ENCODE peak calls at places on chromosomes 1 and 21, in nine cellular contexts. One of them, this sample, is unnamed.
A peak's percentile ranks its signal among the peaks of the same experiment; 100 is the strongest.

GRCh38 chr1:214558002-214558770 is 6.8 kb upstream of the PTPN14 start:
- DNase-seq in kidney epithelial cell: peak; percentile 86
- DNase-seq in mucosa of descending colon: no peak
- DNase-seq in dorsolateral prefrontal cortex: no peak
- DNase-seq in cardiac muscle cell: no peak
- DNase-seq in left lung: no peak
- DNase-seq in retinal pigment epithelial cell: no peak
- DNase-seq in left ventricle myocardium inferior: no peak
- DNase-seq in CD8-positive, alpha-beta T cell: no peak
- DNase-seq in this sample: no peak

GRCh38 chr1:43197343-43198127 is 25.4 kb downstream of the CFAP57 start:
- DNase-seq in kidney epithelial cell: no peak
- DNase-seq in mucosa of descending colon: no peak
- DNase-seq in dorsolateral prefrontal cortex: no peak
- DNase-seq in cardiac muscle cell: no peak
- DNase-seq in left lung: no peak
- DNase-seq in retinal pigment epithelial cell: no peak
- DNase-seq in left ventricle myocardium inferior: no peak
- DNase-seq in CD8-positive, alpha-beta T cell: no peak
- DNase-seq in this sample: no peak

GRCh38 chr21:38875694-38876492 is 70.2 kb downstream of the ETS2 start:
- DNase-seq in kidney epithelial cell: no peak
- DNase-seq in mucosa of descending colon: no peak
- DNase-seq in dorsolateral prefrontal cortex: no peak
- DNase-seq in cardiac muscle cell: no peak
- DNase-seq in left lung: no peak
- DNase-seq in retinal pigment epithelial cell: no peak
- DNase-seq in left ventricle myocardium inferior: no peak
- DNase-seq in CD8-positive, alpha-beta T cell: no peak
- DNase-seq in this sample: no peak

GRCh38 chr1:96400074-96400473 is 321.5 kb upstream of the PTBP2 start:
- DNase-seq in kidney epithelial cell: no peak
- DNase-seq in mucosa of descending colon: no peak
- DNase-seq in dorsolateral prefrontal cortex: no peak
- DNase-seq in cardiac muscle cell: no peak
- DNase-seq in left lung: no peak
- DNase-seq in retinal pigment epithelial cell: no peak
- DNase-seq in left ventricle myocardium inferior: no peak
- DNase-seq in CD8-positive, alpha-beta T cell: no peak
- DNase-seq in this sample: no peak

GRCh38 chr1:59072017-59072947 is 224.6 kb upstream of the FGGY start:
- DNase-seq in kidney epithelial cell: no peak
- DNase-seq in mucosa of descending colon: peak; percentile 41
- DNase-seq in dorsolateral prefrontal cortex: no peak
- DNase-seq in cardiac muscle cell: no peak
- DNase-seq in left lung: no peak
- DNase-seq in retinal pigment epithelial cell: no peak
- DNase-seq in left ventricle myocardium inferior: no peak
- DNase-seq in CD8-positive, alpha-beta T cell: no peak
- DNase-seq in this sample: no peak

GRCh38 chr21:45534591-45535331 is 7.5 kb downstream of the SLC19A1 start:
- DNase-seq in kidney epithelial cell: no peak
- DNase-seq in mucosa of descending colon: peak; percentile 87
- DNase-seq in dorsolateral prefrontal cortex: peak; percentile 70
- DNase-seq in cardiac muscle cell: peak; percentile 90
- DNase-seq in left lung: peak; percentile 84
- DNase-seq in retinal pigment epithelial cell: no peak
- DNase-seq in left ventricle myocardium inferior: peak; percentile 82
- DNase-seq in CD8-positive, alpha-beta T cell: peak; percentile 15
- DNase-seq in this sample: no peak

GRCh38 chr1:173430707-173431662 is 46.1 kb upstream of the PRDX6 start:
- DNase-seq in kidney epithelial cell: peak; percentile 47
- DNase-seq in mucosa of descending colon: peak; percentile 100
- DNase-seq in dorsolateral prefrontal cortex: peak; percentile 83
- DNase-seq in cardiac muscle cell: peak; percentile 95
- DNase-seq in left lung: peak; percentile 82
- DNase-seq in retinal pigment epithelial cell: peak; percentile 54
- DNase-seq in left ventricle myocardium inferior: peak; percentile 85
- DNase-seq in CD8-positive, alpha-beta T cell: peak; percentile 87
- DNase-seq in this sample: peak; percentile 90

GRCh38 chr1:33682371-33682770 is 181.5 kb upstream of the HMGB4 start:
- DNase-seq in kidney epithelial cell: no peak
- DNase-seq in mucosa of descending colon: no peak
- DNase-seq in dorsolateral prefrontal cortex: no peak
- DNase-seq in cardiac muscle cell: no peak
- DNase-seq in left lung: no peak
- DNase-seq in retinal pigment epithelial cell: no peak
- DNase-seq in left ventricle myocardium inferior: no peak
- DNase-seq in CD8-positive, alpha-beta T cell: no peak
- DNase-seq in this sample: peak; percentile 87

GRCh38 chr1:59136541-59137335 is 160.2 kb upstream of the FGGY start:
- DNase-seq in kidney epithelial cell: no peak
- DNase-seq in mucosa of descending colon: no peak
- DNase-seq in dorsolateral prefrontal cortex: peak; percentile 39
- DNase-seq in cardiac muscle cell: no peak
- DNase-seq in left lung: no peak
- DNase-seq in retinal pigment epithelial cell: peak; percentile 95
- DNase-seq in left ventricle myocardium inferior: no peak
- DNase-seq in CD8-positive, alpha-beta T cell: no peak
- DNase-seq in this sample: no peak

GRCh38 chr1:7040969-7041368 is 255.7 kb downstream of the CAMTA1 start:
- DNase-seq in kidney epithelial cell: no peak
- DNase-seq in mucosa of descending colon: no peak
- DNase-seq in dorsolateral prefrontal cortex: no peak
- DNase-seq in cardiac muscle cell: no peak
- DNase-seq in left lung: no peak
- DNase-seq in retinal pigment epithelial cell: no peak
- DNase-seq in left ventricle myocardium inferior: no peak
- DNase-seq in CD8-positive, alpha-beta T cell: no peak
- DNase-seq in this sample: no peak
- H3K4me3 ChIP-seq in kidney epithelial cell: no peak overlapping the region
- H3K4me3 ChIP-seq in mucosa of descending colon: no peak overlapping the region
- H3K4me3 ChIP-seq in dorsolateral prefrontal cortex: no peak overlapping the region
- H3K4me3 ChIP-seq in cardiac muscle cell: no peak overlapping the region
- H3K4me3 ChIP-seq in left lung: no peak overlapping the region
- H3K4me3 ChIP-seq in retinal pigment epithelial cell: no peak overlapping the region
- H3K4me3 ChIP-seq in left ventricle myocardium inferior: no peak overlapping the region
- H3K4me3 ChIP-seq in CD8-positive, alpha-beta T cell: no peak overlapping the region
- H3K4me3 ChIP-seq in this sample: no peak overlapping the region

GRCh38 chr1:119276558-119276957 is 92.0 kb upstream of the HAO2 start:
- DNase-seq in kidney epithelial cell: no peak
- DNase-seq in mucosa of descending colon: peak; percentile 10
- DNase-seq in dorsolateral prefrontal cortex: no peak
- DNase-seq in cardiac muscle cell: peak; percentile 42
- DNase-seq in left lung: no peak
- DNase-seq in retinal pigment epithelial cell: no peak
- DNase-seq in left ventricle myocardium inferior: no peak
- DNase-seq in CD8-positive, alpha-beta T cell: no peak
- DNase-seq in this sample: no peak
- TF ChIP-seq CTCF in kidney epithelial cell: no peak
- TF ChIP-seq CTCF in mucosa of descending colon: no peak
- TF ChIP-seq CTCF in dorsolateral prefrontal cortex: no peak
- TF ChIP-seq CTCF in cardiac muscle cell: no peak
- TF ChIP-seq CTCF in left lung: no peak
- TF ChIP-seq CTCF in retinal pigment epithelial cell: no peak
- TF ChIP-seq CTCF in left ventricle myocardium inferior: no peak
- TF ChIP-seq CTCF in CD8-positive, alpha-beta T cell: no peak
- TF ChIP-seq CTCF in this sample: no peak

DNA sequence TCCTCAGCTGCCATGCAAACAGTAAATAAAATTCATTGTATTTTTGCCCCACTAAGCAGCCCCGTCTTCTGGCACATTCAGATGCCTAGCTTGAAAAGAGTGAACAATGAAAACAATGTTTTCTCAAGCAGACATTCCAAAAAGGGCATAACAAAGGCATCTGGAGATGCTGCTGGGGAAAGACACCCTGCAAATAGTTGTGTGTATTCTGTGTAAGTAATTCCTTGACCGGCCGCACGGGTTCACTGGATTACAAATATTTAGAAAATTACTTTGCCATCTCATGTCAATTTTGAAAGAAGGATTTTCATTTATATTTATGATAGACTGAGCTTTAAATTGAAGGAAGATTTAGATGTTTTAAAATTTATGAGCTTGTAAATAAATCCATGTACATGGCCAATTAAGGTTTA is 142.2 kb downstream of the SLC45A1 start:
- DNase-seq in kidney epithelial cell: no peak
- DNase-seq in mucosa of descending colon: no peak
- DNase-seq in dorsolateral prefrontal cortex: no peak
- DNase-seq in cardiac muscle cell: no peak
- DNase-seq in left lung: no peak
- DNase-seq in retinal pigment epithelial cell: no peak
- DNase-seq in left ventricle myocardium inferior: no peak
- DNase-seq in CD8-positive, alpha-beta T cell: no peak
- DNase-seq in this sample: no peak
- H3K4me3 ChIP-seq in kidney epithelial cell: no peak overlapping the region
- H3K4me3 ChIP-seq in mucosa of descending colon: no peak overlapping the region
- H3K4me3 ChIP-seq in dorsolateral prefrontal cortex: no peak overlapping the region
- H3K4me3 ChIP-seq in cardiac muscle cell: no peak overlapping the region
- H3K4me3 ChIP-seq in left lung: no peak overlapping the region
- H3K4me3 ChIP-seq in retinal pigment epithelial cell: no peak overlapping the region
- H3K4me3 ChIP-seq in left ventricle myocardium inferior: no peak overlapping the region
- H3K4me3 ChIP-seq in CD8-positive, alpha-beta T cell: no peak overlapping the region
- H3K4me3 ChIP-seq in this sample: no peak overlapping the region

DNA sequence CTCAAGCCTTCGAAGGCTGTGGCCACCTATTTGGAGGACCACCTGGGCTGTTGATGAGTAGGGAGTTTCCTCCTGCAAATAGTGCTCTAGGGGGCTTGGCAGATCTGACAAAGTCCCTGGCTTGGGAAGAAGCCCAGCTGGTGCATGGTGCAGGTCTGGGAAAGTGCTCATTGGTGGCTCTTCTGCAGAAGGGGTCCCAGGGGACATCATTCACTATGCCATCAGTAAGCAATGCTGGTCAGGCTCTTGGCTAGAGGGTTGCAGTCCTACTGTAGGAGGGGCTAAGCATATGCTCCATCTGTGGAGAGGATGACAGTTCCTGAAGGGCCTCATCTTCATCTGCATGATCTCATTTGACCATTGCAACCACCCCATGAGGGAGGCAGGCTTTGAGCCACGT is 31.6 kb upstream of the VASH2 start:
- DNase-seq in kidney epithelial cell: no peak
- DNase-seq in mucosa of descending colon: no peak
- DNase-seq in dorsolateral prefrontal cortex: no peak
- DNase-seq in cardiac muscle cell: no peak
- DNase-seq in left lung: no peak
- DNase-seq in retinal pigment epithelial cell: no peak
- DNase-seq in left ventricle myocardium inferior: no peak
- DNase-seq in CD8-positive, alpha-beta T cell: no peak
- DNase-seq in this sample: no peak
- TF ChIP-seq CTCF in kidney epithelial cell: no peak
- TF ChIP-seq CTCF in mucosa of descending colon: no peak
- TF ChIP-seq CTCF in dorsolateral prefrontal cortex: no peak
- TF ChIP-seq CTCF in cardiac muscle cell: no peak
- TF ChIP-seq CTCF in left lung: no peak
- TF ChIP-seq CTCF in retinal pigment epithelial cell: no peak
- TF ChIP-seq CTCF in left ventricle myocardium inferior: no peak
- TF ChIP-seq CTCF in CD8-positive, alpha-beta T cell: no peak
- TF ChIP-seq CTCF in this sample: no peak

GRCh38 chr1:225780134-225780533 is 2.5 kb downstream of the SRP9 start:
- DNase-seq in kidney epithelial cell: no peak
- DNase-seq in mucosa of descending colon: no peak
- DNase-seq in dorsolateral prefrontal cortex: no peak
- DNase-seq in cardiac muscle cell: no peak
- DNase-seq in left lung: no peak
- DNase-seq in retinal pigment epithelial cell: no peak
- DNase-seq in left ventricle myocardium inferior: no peak
- DNase-seq in CD8-positive, alpha-beta T cell: no peak
- DNase-seq in this sample: no peak
- H3K4me3 ChIP-seq in kidney epithelial cell: no peak overlapping the region
- H3K4me3 ChIP-seq in mucosa of descending colon: no peak overlapping the region
- H3K4me3 ChIP-seq in dorsolateral prefrontal cortex: peak overlapping the region; percentile 80
- H3K4me3 ChIP-seq in cardiac muscle cell: no peak overlapping the region
- H3K4me3 ChIP-seq in left lung: peak overlapping the region; percentile 61
- H3K4me3 ChIP-seq in retinal pigment epithelial cell: no peak overlapping the region
- H3K4me3 ChIP-seq in left ventricle myocardium inferior: peak overlapping the region; percentile 75
- H3K4me3 ChIP-seq in CD8-positive, alpha-beta T cell: no peak overlapping the region
- H3K4me3 ChIP-seq in this sample: no peak overlapping the region

GRCh38 chr1:208238710-208239517 is 5.3 kb downstream of the PLXNA2 start:
- DNase-seq in kidney epithelial cell: no peak
- DNase-seq in mucosa of descending colon: peak; percentile 39
- DNase-seq in dorsolateral prefrontal cortex: no peak
- DNase-seq in cardiac muscle cell: peak; percentile 51
- DNase-seq in left lung: peak; percentile 59
- DNase-seq in retinal pigment epithelial cell: no peak
- DNase-seq in left ventricle myocardium inferior: no peak
- DNase-seq in CD8-positive, alpha-beta T cell: no peak
- DNase-seq in this sample: no peak
- TF ChIP-seq CTCF in kidney epithelial cell: peak; percentile 84
- TF ChIP-seq CTCF in mucosa of descending colon: peak; percentile 60
- TF ChIP-seq CTCF in dorsolateral prefrontal cortex: peak; percentile 72
- TF ChIP-seq CTCF in cardiac muscle cell: peak; percentile 83
- TF ChIP-seq CTCF in left lung: peak; percentile 77
- TF ChIP-seq CTCF in retinal pigment epithelial cell: peak; percentile 89
- TF ChIP-seq CTCF in left ventricle myocardium inferior: peak; percentile 84
- TF ChIP-seq CTCF in CD8-positive, alpha-beta T cell: peak; percentile 53
- TF ChIP-seq CTCF in this sample: peak; percentile 89

GRCh38 chr21:35045539-35046222 is 3.4 kb downstream of the RUNX1 start:
- DNase-seq in kidney epithelial cell: no peak
- DNase-seq in mucosa of descending colon: no peak
- DNase-seq in dorsolateral prefrontal cortex: no peak
- DNase-seq in cardiac muscle cell: no peak
- DNase-seq in left lung: no peak
- DNase-seq in retinal pigment epithelial cell: no peak
- DNase-seq in left ventricle myocardium inferior: no peak
- DNase-seq in CD8-positive, alpha-beta T cell: peak; percentile 72
- DNase-seq in this sample: no peak

GRCh38 chr21:35046880-35047229 is 2.2 kb downstream of the RUNX1 start:
- DNase-seq in kidney epithelial cell: no peak
- DNase-seq in mucosa of descending colon: no peak
- DNase-seq in dorsolateral prefrontal cortex: no peak
- DNase-seq in cardiac muscle cell: no peak
- DNase-seq in left lung: peak; percentile 64
- DNase-seq in retinal pigment epithelial cell: no peak
- DNase-seq in left ventricle myocardium inferior: no peak
- DNase-seq in CD8-positive, alpha-beta T cell: no peak
- DNase-seq in this sample: no peak

GRCh38 chr21:35048183-35048601 is 910 bp downstream of the RUNX1 start:
- DNase-seq in kidney epithelial cell: no peak
- DNase-seq in mucosa of descending colon: no peak
- DNase-seq in dorsolateral prefrontal cortex: no peak
- DNase-seq in cardiac muscle cell: no peak
- DNase-seq in left lung: peak; percentile 84
- DNase-seq in retinal pigment epithelial cell: peak; percentile 78
- DNase-seq in left ventricle myocardium inferior: no peak
- DNase-seq in CD8-positive, alpha-beta T cell: peak; percentile 33
- DNase-seq in this sample: no peak

GRCh38 chr21:35044770-35045538 is 4.1 kb downstream of the RUNX1 start:
- DNase-seq in kidney epithelial cell: no peak
- DNase-seq in mucosa of descending colon: no peak
- DNase-seq in dorsolateral prefrontal cortex: no peak
- DNase-seq in cardiac muscle cell: no peak
- DNase-seq in left lung: no peak
- DNase-seq in retinal pigment epithelial cell: no peak
- DNase-seq in left ventricle myocardium inferior: no peak
- DNase-seq in CD8-positive, alpha-beta T cell: no peak
- DNase-seq in this sample: no peak

DNA sequence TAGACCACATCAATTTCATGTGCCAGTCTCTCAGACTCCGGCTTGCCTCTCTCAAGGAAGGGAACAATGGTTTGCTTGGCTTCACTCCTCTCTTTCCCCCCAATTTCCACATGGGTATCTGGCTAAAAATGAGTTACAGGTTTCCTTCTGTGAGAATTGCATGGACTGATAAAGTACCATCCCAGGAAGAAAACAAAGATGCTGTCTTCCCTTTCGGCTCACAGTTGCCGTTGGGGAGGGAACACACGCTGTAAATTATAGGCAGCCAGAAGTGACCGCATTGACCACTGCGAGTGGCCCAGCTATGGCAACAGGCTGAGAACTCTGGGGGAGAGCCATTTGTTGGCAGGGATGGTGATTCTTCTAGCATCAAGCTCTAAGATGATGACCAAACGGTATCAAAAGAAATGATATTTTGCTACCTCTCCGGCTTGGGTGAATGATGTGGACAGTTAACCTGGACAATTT is 2.8 kb downstream of the RUNX1 start:
- DNase-seq in kidney epithelial cell: no peak
- DNase-seq in mucosa of descending colon: no peak
- DNase-seq in dorsolateral prefrontal cortex: no peak
- DNase-seq in cardiac muscle cell: no peak
- DNase-seq in left lung: no peak
- DNase-seq in retinal pigment epithelial cell: no peak
- DNase-seq in left ventricle myocardium inferior: no peak
- DNase-seq in CD8-positive, alpha-beta T cell: no peak
- DNase-seq in this sample: no peak
- H3K4me3 ChIP-seq in kidney epithelial cell: peak overlapping the region; percentile 30
- H3K4me3 ChIP-seq in mucosa of descending colon: no peak overlapping the region
- H3K4me3 ChIP-seq in dorsolateral prefrontal cortex: no peak overlapping the region
- H3K4me3 ChIP-seq in cardiac muscle cell: no peak overlapping the region
- H3K4me3 ChIP-seq in left lung: peak overlapping the region; percentile 43
- H3K4me3 ChIP-seq in retinal pigment epithelial cell: peak overlapping the region; percentile 53
- H3K4me3 ChIP-seq in left ventricle myocardium inferior: no peak overlapping the region
- H3K4me3 ChIP-seq in CD8-positive, alpha-beta T cell: peak overlapping the region; percentile 75
- H3K4me3 ChIP-seq in this sample: peak overlapping the region; percentile 44

This sample was measured in astrocyte of the cerebellum.